ENCODE peak calls at places on chromosomes 7 and 10, in four cellular contexts. U, J, E and Q are unnamed samples.

GRCh38 chr10:82288461-82288881 is 413.5 kb downstream of the NRG3 start:
- DNase-seq in U (no peak), J (no peak), E (no peak), Q (no peak)

GRCh38 chr10:86264481-86265231 is 101.9 kb downstream of the GRID1 start:
- DNase-seq in U (no peak), J (no peak), E (no peak), Q (no peak)

GRCh38 chr10:13272164-13272571 is 27.7 kb downstream of the PHYH start:
- DNase-seq in U (peak), J (no peak), E (no peak), Q (no peak)

GRCh38 chr10:10489765-10490164 is 527.9 kb upstream of the CELF2 start:
- DNase-seq in U (no peak), J (no peak), E (no peak), Q (no peak)

GRCh38 chr7:142795339-142795863 is 24.6 kb downstream of the PRSS2 start:
- DNase-seq in U (no peak), J (no peak), E (no peak), Q (no peak)

GRCh38 chr10:124001391-124002260 is 91.8 kb downstream of the CHST15 start:
- DNase-seq in U (no peak), J (peak), E (no peak), Q (no peak)

GRCh38 chr7:74619235-74619860 is 38.2 kb upstream of the GTF2I start:
- DNase-seq in U (no peak), J (no peak), E (no peak), Q (no peak)

GRCh38 chr10:122042836-122043235 is 53.9 kb downstream of the TACC2 start:
- DNase-seq in U (no peak), J (no peak), E (no peak), Q (no peak)

GRCh38 chr7:106609416-106609815 is 51.5 kb downstream of the CCDC71L start:
- DNase-seq in U (no peak), J (no peak), E (no peak), Q (no peak)

GRCh38 chr10:77038412-77038806 is 599.2 kb downstream of the KCNMA1 start:
- DNase-seq in U (no peak), J (no peak), E (no peak), Q (no peak)

GRCh38 chr7:36283171-36283570 is 106.5 kb upstream of the ANLN start:
- DNase-seq in U (no peak), J (no peak), E (no peak), Q (no peak)

GRCh38 chr7:116258734-116259133 is 48.4 kb downstream of the TES start:
- DNase-seq in U (peak), J (no peak), E (peak), Q (no peak)

GRCh38 chr7:22563621-22564241 is 63.7 kb upstream of the STEAP1B start:
- DNase-seq in U (no peak), J (no peak), E (no peak), Q (no peak)

GRCh38 chr10:62036186-62037081 is 134.9 kb downstream of the ARID5B start:
- DNase-seq in U (no peak), J (no peak), E (no peak), Q (no peak)

GRCh38 chr10:132363376-132363775 is 31.4 kb downstream of the LRRC27 start:
- DNase-seq in U (no peak), J (no peak), E (no peak), Q (no peak)

GRCh38 chr10:112962343-112962742 is 12.3 kb downstream of the TCF7L2 start:
- DNase-seq in U (no peak), J (no peak), E (no peak), Q (no peak)

GRCh38 chr7:35869810-35870209 is 69.0 kb downstream of the SEPTIN7 start:
- DNase-seq in U (no peak), J (no peak), E (no peak), Q (no peak)

GRCh38 chr10:13656337-13657183 is 69.8 kb downstream of the PRPF18 start:
- DNase-seq in U (no peak), J (no peak), E (no peak), Q (no peak)

GRCh38 chr10:62640386-62640785 is 164.1 kb upstream of the ADO start:
- DNase-seq in U (no peak), J (no peak), E (no peak), Q (no peak)

GRCh38 chr7:29375641-29376562 is 181.3 kb downstream of the CHN2 start:
- DNase-seq in U (no peak), J (no peak), E (no peak), Q (no peak)

GRCh38 chr7:148084138-148084537 is 506.4 kb upstream of the C7orf33 start:
- DNase-seq in U (no peak), J (no peak), E (peak), Q (peak)

GRCh38 chr7:115087437-115087836 is 165.5 kb downstream of the MDFIC start:
- DNase-seq in U (no peak), J (no peak), E (no peak), Q (no peak)

GRCh38 chr10:14613570-14613918 is 161.2 kb downstream of the FAM107B start:
- DNase-seq in U (no peak), J (no peak), E (no peak), Q (no peak)

GRCh38 chr10:110502072-110502845 is 4.6 kb downstream of the DUSP5 start:
- DNase-seq in U (no peak), J (no peak), E (no peak), Q (no peak)

GRCh38 chr10:106424981-106425380 is 739.5 kb downstream of the SORCS1 start:
- DNase-seq in U (no peak), J (no peak), E (no peak), Q (no peak)

GRCh38 chr10:104218751-104219150 is 13.4 kb downstream of the CFAP43 start:
- DNase-seq in U (no peak), J (no peak), E (no peak), Q (no peak)

GRCh38 chr7:20198295-20198694 is 18.9 kb downstream of the MACC1 start:
- DNase-seq in U (no peak), J (no peak), E (no peak), Q (no peak)

GRCh38 chr10:68133553-68133952 is 24.3 kb downstream of the MYPN start:
- DNase-seq in U (no peak), J (no peak), E (no peak), Q (no peak)

GRCh38 chr7:158033196-158033595 is 554.4 kb downstream of the PTPRN2 start:
- DNase-seq in U (no peak), J (no peak), E (no peak), Q (no peak)

GRCh38 chr7:67019562-67020390 is 23.1 kb downstream of the TYW1 start:
- DNase-seq in U (no peak), J (no peak), E (no peak), Q (no peak)

GRCh38 chr7:2451171-2452073 is 24.8 kb downstream of the GRIFIN start:
- DNase-seq in U (no peak), J (peak), E (peak), Q (peak)

GRCh38 chr7:116809636-116810266 is 52.6 kb upstream of the CAPZA2 start:
- DNase-seq in U (peak), J (no peak), E (peak), Q (no peak)

GRCh38 chr7:130356760-130357611 is 12.4 kb downstream of the CPA5 start:
- DNase-seq in U (no peak), J (peak), E (no peak), Q (no peak)

GRCh38 chr10:3756360-3756740 is 28.7 kb downstream of the KLF6 start:
- DNase-seq in U (no peak), J (no peak), E (no peak), Q (no peak)

GRCh38 chr10:42962120-42962901 is 114.6 kb upstream of the RET start:
- DNase-seq in U (no peak), J (no peak), E (no peak), Q (peak)

GRCh38 chr7:4693749-4694148 is 11.7 kb downstream of the FOXK1 start:
- DNase-seq in U (no peak), J (no peak), E (no peak), Q (no peak)

DNA sequence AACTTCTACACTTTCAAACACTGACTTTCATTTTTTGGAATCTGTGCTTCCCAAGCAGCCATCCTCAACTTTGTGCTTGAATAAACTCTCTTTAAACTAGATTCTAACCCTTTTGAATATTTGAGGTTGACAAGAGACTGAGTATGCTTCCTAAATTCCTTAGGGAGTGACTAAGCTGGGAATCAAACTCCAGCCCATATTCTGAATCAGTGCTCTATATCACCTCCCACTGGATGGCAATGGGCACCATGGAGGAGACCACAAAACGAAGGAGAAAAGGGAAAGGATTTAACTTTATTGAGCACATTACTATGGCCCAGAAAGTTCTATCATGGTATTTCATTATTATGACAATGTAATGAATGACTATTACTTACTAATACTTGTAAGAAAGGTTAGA is 17.2 kb upstream of the SLC26A4 start:
- DNase-seq in U (no peak), J (no peak), E (no peak), Q (no peak)
- TF ChIP-seq CTCF in U (no peak), J (no peak), E (no peak), Q (no peak)

GRCh38 chr7:15326044-15326644 is 235.7 kb downstream of the AGMO start:
- DNase-seq in U (no peak), J (no peak), E (no peak), Q (no peak)
- TF ChIP-seq CTCF in U (peak), J (no peak), E (peak), Q (no peak)

GRCh38 chr10:74176380-74177139 is 25.5 kb downstream of the ADK start:
- DNase-seq in U (peak), J (peak), E (peak), Q (peak)
- TF ChIP-seq CTCF in U (no peak), J (no peak), E (no peak), Q (no peak)

GRCh38 chr7:119482671-119483070 is 790.3 kb upstream of the KCND2 start:
- DNase-seq in U (no peak), J (no peak), E (no peak), Q (no peak)

GRCh38 chr7:119483364-119483763 is 789.6 kb upstream of the KCND2 start:
- DNase-seq in U (no peak), J (no peak), E (no peak), Q (no peak)

DNA sequence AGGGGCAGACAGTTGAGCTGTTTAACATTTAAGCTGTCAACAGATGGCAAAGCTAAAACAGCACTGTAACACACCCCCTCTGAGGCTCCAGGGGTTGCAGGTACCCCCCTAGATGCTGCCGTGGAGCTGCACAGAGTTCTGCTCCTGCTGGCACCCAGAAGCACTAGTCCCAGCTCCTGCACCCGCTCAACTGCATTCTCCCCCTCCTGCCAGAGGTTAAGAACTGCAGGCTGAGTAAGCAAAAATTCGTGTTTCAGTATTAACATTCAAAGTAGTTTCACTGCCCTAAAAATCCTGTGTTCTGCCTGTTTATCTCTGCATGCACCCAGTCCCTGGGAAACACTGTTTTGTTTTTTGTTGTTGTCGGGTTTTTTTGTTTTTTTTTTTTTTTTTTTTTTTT is 790.8 kb upstream of the KCND2 start:
- DNase-seq in U (peak), J (no peak), E (peak), Q (no peak)
- TF ChIP-seq CTCF in U (peak), J (no peak), E (peak), Q (no peak)

GRCh38 chr10:7579681-7580080 is 87.1 kb downstream of the ITIH5 start:
- DNase-seq in U (no peak), J (no peak), E (no peak), Q (no peak)
- TF ChIP-seq CTCF in U (no peak), J (no peak), E (no peak), Q (no peak)